ENCODE peak calls at places on chromosomes 16 and 17, in four cellular contexts. H is HepG2, I is H1, D is A549. E is an unnamed sample.

GRCh38 chr16:11325404-11326083 is 19.7 kb upstream of the RMI2 start:
- DNase-seq in H (no peak), I (no peak), D (no peak), E (no peak)

GRCh38 chr16:2331199-2331931 is 9.2 kb downstream of the ABCA3 start:
- DNase-seq in H (no peak), I (no peak), D (no peak), E (no peak)

GRCh38 chr16:81636298-81636960 is 142.7 kb upstream of the PLCG2 start:
- DNase-seq in H (no peak), I (no peak), D (no peak), E (peak)

GRCh38 chr17:43720311-43721060 is 38.1 kb downstream of the SOST start:
- DNase-seq in H (peak), I (peak), D (peak), E (peak)

GRCh38 chr16:75789237-75789636 is 62.9 kb upstream of the CPHXL start:
- DNase-seq in H (peak), I (no peak), D (peak), E (peak)

GRCh38 chr17:311119-311848 is 41.3 kb downstream of the RPH3AL start:
- DNase-seq in H (no peak), I (no peak), D (no peak), E (no peak)

GRCh38 chr16:67470314-67470713 is 10.6 kb downstream of the ATP6V0D1 start:
- DNase-seq in H (no peak), I (no peak), D (no peak), E (no peak)

GRCh38 chr17:36939059-36939943 is 2.0 kb downstream of the LHX1 start:
- DNase-seq in H (no peak), I (no peak), D (no peak), E (no peak)

GRCh38 chr16:57044931-57045693 is 47.3 kb upstream of the CPNE2 start:
- DNase-seq in H (no peak), I (no peak), D (no peak), E (no peak)

GRCh38 chr17:81429353-81429774 is 34.1 kb downstream of the BAHCC1 start:
- DNase-seq in H (no peak), I (no peak), D (peak), E (no peak)

GRCh38 chr17:57441270-57441600 is 184.9 kb downstream of the MSI2 start:
- DNase-seq in H (no peak), I (no peak), D (no peak), E (no peak)

GRCh38 chr16:87320510-87321227 is 3.5 kb upstream of the C16orf95 start:
- DNase-seq in H (no peak), I (no peak), D (no peak), E (no peak)

GRCh38 chr16:83187404-83187803 is 560.6 kb downstream of the CDH13 start:
- DNase-seq in H (no peak), I (no peak), D (no peak), E (no peak)

GRCh38 chr17:17752822-17753448 is 71.7 kb downstream of the RAI1 start:
- DNase-seq in H (no peak), I (no peak), D (no peak), E (no peak)

GRCh38 chr17:3914319-3914685 is 2.0 kb downstream of the P2RX1 start:
- DNase-seq in H (no peak), I (no peak), D (no peak), E (no peak)

GRCh38 chr17:3911271-3912053 is 4.8 kb downstream of the P2RX1 start:
- DNase-seq in H (no peak), I (no peak), D (no peak), E (no peak)

GRCh38 chr17:3915642-3916012 is 638 bp downstream of the P2RX1 start:
- DNase-seq in H (no peak), I (no peak), D (no peak), E (no peak)

GRCh38 chr17:3912827-3913226 is 3.4 kb downstream of the P2RX1 start:
- DNase-seq in H (no peak), I (no peak), D (no peak), E (no peak)

DNA sequence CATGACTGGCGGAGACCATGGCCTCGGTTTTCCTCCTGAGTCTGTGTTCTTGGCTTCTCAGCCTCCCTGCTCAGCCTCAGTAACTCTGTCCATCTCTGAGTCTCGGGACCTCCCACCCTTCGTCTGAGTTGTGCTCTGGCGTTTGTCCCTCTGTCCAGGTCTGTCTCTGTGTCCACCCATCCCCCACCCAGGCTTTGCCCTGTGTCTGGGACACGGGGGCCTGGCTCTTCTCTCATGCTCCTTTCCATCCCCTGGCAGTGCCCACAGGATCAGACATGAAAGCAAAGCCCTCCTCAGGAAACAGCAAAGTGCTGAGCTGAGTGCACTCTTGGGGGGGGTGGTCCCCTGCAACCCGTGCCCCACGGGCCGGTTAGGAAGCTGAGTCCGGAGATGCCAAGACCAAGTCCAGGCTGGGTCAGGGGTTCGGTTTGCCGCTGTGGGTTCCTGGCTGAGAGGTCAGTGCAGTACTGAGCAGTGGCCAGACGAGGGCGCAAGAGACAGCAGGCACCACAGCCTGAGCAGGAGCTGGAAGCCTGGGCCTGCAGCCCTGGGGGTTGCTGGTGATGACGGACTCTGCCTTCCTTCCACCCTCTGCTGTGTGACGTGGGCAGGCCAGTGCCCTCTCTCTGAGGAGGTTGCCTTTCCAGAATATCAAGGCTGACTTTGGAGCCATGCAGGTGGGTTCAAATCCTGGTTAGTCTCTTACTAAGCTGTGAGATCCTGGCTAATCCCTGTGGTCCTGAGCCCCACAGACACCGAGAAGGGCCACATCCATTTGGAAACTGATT is 2.5 kb downstream of the P2RX1 start:
- DNase-seq in H (peak), I (peak), D (peak), E (peak)
- TF ChIP-seq RNF2 in H (no peak), I (no peak), D (no peak), E (no peak)

GRCh38 chr16:85640254-85640558 is 27.1 kb downstream of the GSE1 start:
- DNase-seq in H (no peak), I (no peak), D (no peak), E (no peak)
- TF ChIP-seq RNF2 in H (no peak), I (no peak), D (no peak), E (no peak)

GRCh38 chr17:13415877-13416416 is 185.8 kb downstream of the HS3ST3A1 start:
- DNase-seq in H (peak), I (no peak), D (no peak), E (peak)
- TF ChIP-seq RNF2 in H (no peak), I (no peak), D (no peak), E (no peak)

GRCh38 chr16:5036228-5037156 is 2.8 kb upstream of the NAGPA start:
- DNase-seq in H (peak), I (peak), D (no peak), E (peak)
- TF ChIP-seq RNF2 in H (no peak), I (no peak), D (no peak), E (no peak)

GRCh38 chr17:21213005-21213404 is 956 bp downstream of the TMEM11 start:
- DNase-seq in H (no peak), I (no peak), D (no peak), E (no peak)
- TF ChIP-seq RNF2 in H (no peak), I (no peak), D (no peak), E (no peak)

GRCh38 chr16:28163699-28164584 is 47.8 kb downstream of the XPO6 start:
- DNase-seq in H (peak), I (no peak), D (no peak), E (no peak)
- TF ChIP-seq RNF2 in H (no peak), I (no peak), D (no peak), E (no peak)

GRCh38 chr17:49631496-49631895 is 46.4 kb downstream of the SPOP start:
- DNase-seq in H (no peak), I (no peak), D (no peak), E (no peak)
- TF ChIP-seq RNF2 in H (no peak), I (no peak), D (no peak), E (no peak)

E was measured in K562.